ENCODE peak calls at places on chromosomes 5 and 9, in four cellular contexts. L is GM12878, Y is GM12891, X is K562. N is an unnamed sample.

GRCh38 chr5:143386725-143387124 is 16.8 kb downstream of the NR3C1 start:
- DNase-seq in L (no peak), X (no peak), Y (no peak), N (no peak)

GRCh38 chr9:92550765-92551164 is 15.0 kb upstream of the ECM2 start:
- DNase-seq in X (no peak), L (no peak), Y (no peak), N (no peak)

GRCh38 chr5:23257656-23258055 is 249.8 kb upstream of the PRDM9 start:
- DNase-seq in L (no peak), X (no peak), Y (no peak), N (no peak)

GRCh38 chr5:103218164-103218563 is 40.4 kb upstream of the MACIR start:
- DNase-seq in Y (no peak), L (no peak), X (no peak), N (no peak)

GRCh38 chr5:21678526-21678925 is 1174.6 kb downstream of the CDH12 start:
- DNase-seq in L (no peak), X (no peak), Y (no peak), N (no peak)

GRCh38 chr9:19643875-19644274 is 145.0 kb downstream of the SLC24A2 start:
- DNase-seq in X (no peak), L (no peak), Y (no peak), N (no peak)

GRCh38 chr5:149464796-149465489 is 85.9 kb upstream of the IL17B start:
- DNase-seq in Y (no peak), L (no peak), X (no peak), N (no peak)

GRCh38 chr9:3920586-3921582 is 379.0 kb downstream of the GLIS3 start:
- DNase-seq in X (no peak), L (no peak), Y (no peak), N (no peak)

GRCh38 chr5:94908889-94909480 is 290.5 kb downstream of the SLF1 start:
- DNase-seq in X (peak; percentile 27), Y (no peak), L (no peak), N (no peak)

GRCh38 chr5:117039035-117039434 is 464.4 kb upstream of the SEMA6A start:
- DNase-seq in L (no peak), Y (no peak), X (no peak), N (no peak)

GRCh38 chr9:114487607-114488300 is 17.5 kb downstream of the WHRN start:
- DNase-seq in Y (peak; percentile 53), X (peak; percentile 79), L (peak; percentile 34), N (peak; percentile 41)

GRCh38 chr5:65508978-65509377 is 27.3 kb upstream of the ADAMTS6 start:
- DNase-seq in Y (no peak), L (no peak), X (no peak), N (no peak)

GRCh38 chr5:157558681-157559080 is 16.9 kb downstream of the ADAM19 start:
- DNase-seq in L (no peak), Y (no peak), X (no peak), N (no peak)

GRCh38 chr5:109558952-109559351 is 130.8 kb upstream of the MAN2A1 start:
- DNase-seq in X (no peak), Y (no peak), L (no peak), N (no peak)

GRCh38 chr5:147509710-147510651 is at the start of gene DPYSL3:
- DNase-seq in Y (no peak), X (no peak), L (no peak), N (no peak)

GRCh38 chr5:134581241-134581981 is 51.2 kb downstream of the SAR1B start:
- DNase-seq in L (no peak), X (no peak), Y (no peak), N (no peak)

GRCh38 chr5:180138976-180139730 is 67.6 kb upstream of the RNF130 start:
- DNase-seq in L (no peak), X (no peak), Y (no peak), N (no peak)

GRCh38 chr9:80320916-80321315 is 749.2 kb downstream of the TLE4 start:
- DNase-seq in X (no peak), Y (no peak), L (no peak), N (no peak)

GRCh38 chr9:99023831-99024230 is 80.1 kb downstream of the COL15A1 start:
- DNase-seq in X (no peak), L (no peak), Y (no peak), N (no peak)

GRCh38 chr9:114176601-114177295 is 21.4 kb downstream of the COL27A1 start:
- DNase-seq in Y (no peak), X (no peak), L (no peak), N (no peak)

GRCh38 chr5:136892026-136892425 is 526.7 kb upstream of the TRPC7 start:
- DNase-seq in Y (no peak), L (no peak), X (no peak), N (no peak)

GRCh38 chr5:173314166-173314952 is 13.9 kb downstream of the STC2 start:
- DNase-seq in Y (no peak), X (no peak), L (no peak), N (no peak)

DNA sequence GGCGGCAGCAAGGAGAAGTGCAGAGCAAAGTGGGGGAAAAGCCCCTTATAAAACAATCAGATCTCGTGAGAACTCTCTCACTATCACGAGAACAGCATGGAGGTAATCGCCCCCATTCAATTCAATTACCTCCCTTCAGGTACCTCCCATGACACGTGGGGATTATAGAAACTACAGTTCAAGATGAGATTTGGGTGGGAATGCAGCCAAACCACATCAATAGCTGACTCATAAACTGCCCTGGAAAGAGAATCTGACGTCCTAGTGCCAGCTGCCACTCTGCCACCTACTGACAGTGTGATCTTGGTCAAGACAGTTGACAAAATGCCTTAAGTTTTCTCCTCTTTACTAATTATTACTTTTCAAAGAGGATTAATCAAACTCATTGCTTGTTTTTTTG is 128.3 kb downstream of the GPBP1 start:
- DNase-seq in X (no peak), Y (no peak), L (peak; percentile 33), N (no peak)
- TF ChIP-seq SPI1 in X (no peak), Y (no peak), L (no peak), N (no peak)

GRCh38 chr5:135729582-135729879 is 104.9 kb upstream of the SLC25A48 start:
- DNase-seq in X (no peak), L (no peak), Y (no peak), N (no peak)
- TF ChIP-seq SPI1 in X (no peak), L (no peak), Y (no peak), N (no peak)

GRCh38 chr5:61734001-61734400 is 401.9 kb downstream of the ZSWIM6 start:
- DNase-seq in Y (no peak), L (no peak), X (no peak), N (no peak)

GRCh38 chr5:61735531-61735930 is 403.5 kb downstream of the ZSWIM6 start:
- DNase-seq in Y (no peak), L (no peak), X (no peak), N (no peak)

GRCh38 chr5:61735999-61736398 is 403.9 kb downstream of the ZSWIM6 start:
- DNase-seq in L (no peak), Y (no peak), X (no peak), N (no peak)

GRCh38 chr5:61732796-61733195 is 400.7 kb downstream of the ZSWIM6 start:
- DNase-seq in X (no peak), Y (no peak), L (no peak), N (no peak)

DNA sequence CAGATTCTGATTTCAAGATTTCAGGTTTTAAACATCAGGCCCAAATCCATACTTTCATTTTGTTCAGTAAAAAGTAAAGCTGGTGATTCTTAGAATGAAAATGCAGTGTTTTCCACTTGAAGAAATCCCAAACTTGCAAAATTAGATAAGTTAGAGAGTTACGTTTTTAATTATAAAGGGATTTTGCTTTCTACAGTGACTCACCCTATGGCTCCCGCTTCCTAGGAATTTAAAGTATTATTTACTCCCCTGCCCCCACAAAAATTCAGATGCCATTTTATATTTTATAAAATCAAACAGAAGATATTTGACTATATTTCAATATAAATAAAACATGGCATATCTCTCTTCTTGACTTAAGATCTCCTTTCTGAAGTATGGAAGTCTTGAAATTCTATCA is 402.9 kb downstream of the ZSWIM6 start:
- DNase-seq in L (no peak), X (no peak), Y (no peak), N (no peak)
- TF ChIP-seq SPI1 in L (no peak), X (no peak), Y (no peak), N (no peak)

GRCh38 chr9:137297060-137297664 is 4.9 kb downstream of the NRARP start:
- DNase-seq in L (no peak), Y (no peak), X (no peak), N (no peak)

GRCh38 chr9:137297966-137298365 is 4.1 kb downstream of the NRARP start:
- DNase-seq in X (no peak), Y (no peak), L (no peak), N (no peak)

GRCh38 chr9:137294684-137295312 is 7.3 kb downstream of the NRARP start:
- DNase-seq in L (no peak), Y (no peak), X (no peak), N (no peak)

GRCh38 chr9:137295313-137296213 is 6.5 kb downstream of the NRARP start:
- DNase-seq in L (no peak), X (peak; percentile 88), Y (peak; percentile 91), N (no peak)

GRCh38 chr9:137296214-137297059 is 5.6 kb downstream of the NRARP start:
- DNase-seq in X (no peak), L (no peak), Y (no peak), N (no peak)
- TF ChIP-seq SPI1 in X (no peak), L (no peak), Y (no peak), N (no peak)

DNA sequence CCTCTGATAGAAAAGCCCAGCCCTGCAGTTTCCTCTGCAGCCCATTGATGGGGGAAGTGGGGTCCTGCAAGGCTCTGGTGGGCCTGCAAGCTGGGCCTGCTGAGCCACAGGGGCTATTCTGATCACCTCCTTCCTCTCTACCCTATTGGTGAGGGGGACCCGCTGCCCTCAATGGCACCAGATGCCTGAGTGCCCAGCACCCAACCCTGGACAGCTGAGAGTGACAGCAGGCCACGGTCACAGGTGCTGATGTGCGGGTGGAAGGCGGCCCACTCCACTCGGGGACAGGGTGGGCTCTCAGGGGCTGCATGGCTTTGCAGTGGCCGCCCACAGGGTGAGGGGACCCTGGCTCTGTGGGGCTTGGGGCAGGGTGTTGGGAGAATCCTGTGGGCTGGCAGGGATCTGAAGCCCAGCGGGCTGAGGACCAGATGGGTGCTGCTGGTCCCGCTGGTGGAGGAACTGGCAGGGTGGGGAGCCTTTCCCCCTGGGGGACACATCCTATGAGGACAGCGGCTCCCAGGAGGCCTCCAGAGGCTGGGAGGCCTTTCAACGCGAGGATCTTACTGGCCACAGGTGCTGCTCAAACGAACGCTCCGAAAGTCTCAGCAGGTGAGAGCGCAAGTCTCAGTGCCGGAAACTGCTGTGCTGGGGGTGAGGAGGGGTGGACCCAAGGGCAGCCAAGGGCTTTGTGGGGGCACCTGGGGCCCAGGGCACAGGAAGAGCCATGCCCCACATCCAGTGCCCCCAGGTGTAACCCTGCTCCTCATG is 30.1 kb upstream of the LPCAT1 start:
- DNase-seq in X (peak; percentile 10), Y (no peak), L (no peak), N (no peak)
- TF ChIP-seq SPI1 in X (no peak), Y (no peak), L (no peak), N (no peak)

GRCh38 chr9:13239208-13239607 is 40.3 kb downstream of the MPDZ start:
- DNase-seq in Y (no peak), X (no peak), L (no peak), N (no peak)

GRCh38 chr9:13241283-13241682 is 38.2 kb downstream of the MPDZ start:
- DNase-seq in L (no peak), X (no peak), Y (no peak), N (no peak)

GRCh38 chr9:13244190-13244589 is 35.3 kb downstream of the MPDZ start:
- DNase-seq in X (no peak), Y (no peak), L (no peak), N (no peak)
- TF ChIP-seq SPI1 in X (no peak), Y (no peak), L (no peak), N (no peak)